ENCODE peak calls at places on chromosome 2, in seven cellular contexts. G is ELR, F is AG20443, D is GM03348, O is NCI-H774, V is HT1080, E is SW 1271. S is an unnamed sample.

GRCh38 chr2:20129320-20130274 is 78.2 kb upstream of the LAPTM4A start:
- DNase-seq in G (no peak), F (no peak), D (no peak), O (peak), V (no peak), E (no peak), S (no peak)

GRCh38 chr2:236642584-236643291 is 73.1 kb downstream of the ACKR3 start:
- DNase-seq in G (peak), F (peak), D (peak), O (no peak), V (peak), E (peak), S (peak)

GRCh38 chr2:233261819-233262555 is 10.5 kb downstream of the ATG16L1 start:
- DNase-seq in G (no peak), F (no peak), D (no peak), O (no peak), V (no peak), E (no peak), S (no peak)

GRCh38 chr2:208570851-208571763 is 164.5 kb downstream of the PTH2R start:
- DNase-seq in G (no peak), F (no peak), D (no peak), O (no peak), V (no peak), E (no peak), S (no peak)

GRCh38 chr2:239806758-239807434 is 218.2 kb downstream of the NDUFA10 start:
- DNase-seq in G (no peak), F (no peak), D (no peak), O (no peak), V (no peak), E (no peak), S (no peak)

GRCh38 chr2:10828346-10828745 is 15.8 kb upstream of the PDIA6 start:
- DNase-seq in G (no peak), F (no peak), D (no peak), O (no peak), V (no peak), E (no peak), S (no peak)

GRCh38 chr2:36376319-36376765 is 20.8 kb downstream of the CRIM1 start:
- DNase-seq in G (peak), F (peak), D (no peak), O (peak), V (no peak), E (no peak), S (no peak)

GRCh38 chr2:194735837-194736542 is 921.0 kb upstream of the SLC39A10 start:
- DNase-seq in G (peak), F (no peak), D (no peak), O (no peak), V (peak), E (no peak), S (no peak)

S was measured in AG10803.